ENCODE peak calls at places on chromosome 3, in ten cellular contexts. One of them, this sample, is unnamed.

GRCh38 chr3:117398166-117398954 is 688.8 kb downstream of the TUSC7 start:
- DNase-seq in HepG2: no peak
- DNase-seq in breast epithelium: no peak
- DNase-seq in K562: no peak
- DNase-seq in uterus: no peak
- DNase-seq in Peyer's patch: no peak
- DNase-seq in A549: no peak
- DNase-seq in upper lobe of left lung: no peak
- DNase-seq in tibial nerve: no peak
- DNase-seq in stomach: no peak
- DNase-seq in this sample: no peak

GRCh38 chr3:11498646-11499045 is 145.1 kb downstream of the VGLL4 start:
- DNase-seq in K562: no peak
- DNase-seq in tibial nerve: no peak
- DNase-seq in upper lobe of left lung: no peak
- DNase-seq in uterus: no peak
- DNase-seq in breast epithelium: no peak
- DNase-seq in stomach: peak; percentile 91
- DNase-seq in Peyer's patch: no peak
- DNase-seq in HepG2: peak; percentile 55
- DNase-seq in A549: peak; percentile 30
- DNase-seq in this sample: no peak

GRCh38 chr3:42535981-42536784 is 33.7 kb downstream of the VIPR1 start:
- DNase-seq in upper lobe of left lung: peak; percentile 83
- DNase-seq in K562: peak; percentile 84
- DNase-seq in stomach: peak; percentile 36
- DNase-seq in Peyer's patch: peak; percentile 55
- DNase-seq in A549: peak; percentile 23
- DNase-seq in tibial nerve: no peak
- DNase-seq in uterus: no peak
- DNase-seq in breast epithelium: no peak
- DNase-seq in HepG2: peak; percentile 60
- DNase-seq in this sample: peak; percentile 21

GRCh38 chr3:73432021-73432722 is 192.6 kb downstream of the PDZRN3 start:
- DNase-seq in tibial nerve: no peak
- DNase-seq in K562: peak; percentile 47
- DNase-seq in upper lobe of left lung: no peak
- DNase-seq in Peyer's patch: no peak
- DNase-seq in breast epithelium: no peak
- DNase-seq in HepG2: peak; percentile 53
- DNase-seq in uterus: peak; percentile 56
- DNase-seq in A549: peak; percentile 54
- DNase-seq in stomach: no peak
- DNase-seq in this sample: peak; percentile 40

GRCh38 chr3:179464296-179465092 is 13.2 kb upstream of the GNB4 start:
- DNase-seq in A549: no peak
- DNase-seq in breast epithelium: peak; percentile 75
- DNase-seq in stomach: no peak
- DNase-seq in HepG2: no peak
- DNase-seq in uterus: no peak
- DNase-seq in tibial nerve: no peak
- DNase-seq in K562: no peak
- DNase-seq in upper lobe of left lung: peak; percentile 48
- DNase-seq in Peyer's patch: no peak
- DNase-seq in this sample: no peak

GRCh38 chr3:141878812-141879211 is 2.4 kb downstream of the ATP1B3 start:
- DNase-seq in tibial nerve: no peak
- DNase-seq in upper lobe of left lung: no peak
- DNase-seq in HepG2: no peak
- DNase-seq in breast epithelium: no peak
- DNase-seq in A549: no peak
- DNase-seq in K562: no peak
- DNase-seq in Peyer's patch: no peak
- DNase-seq in stomach: no peak
- DNase-seq in uterus: no peak
- DNase-seq in this sample: peak; percentile 25

GRCh38 chr3:120258009-120258408 is 27.0 kb downstream of the GPR156 start:
- DNase-seq in breast epithelium: no peak
- DNase-seq in HepG2: no peak
- DNase-seq in Peyer's patch: no peak
- DNase-seq in K562: no peak
- DNase-seq in tibial nerve: no peak
- DNase-seq in upper lobe of left lung: no peak
- DNase-seq in uterus: no peak
- DNase-seq in A549: no peak
- DNase-seq in stomach: no peak
- DNase-seq in this sample: no peak

GRCh38 chr3:187568171-187568570 is 102.0 kb downstream of the SST start:
- DNase-seq in HepG2: no peak
- DNase-seq in uterus: no peak
- DNase-seq in Peyer's patch: no peak
- DNase-seq in upper lobe of left lung: peak; percentile 35
- DNase-seq in breast epithelium: no peak
- DNase-seq in K562: no peak
- DNase-seq in tibial nerve: no peak
- DNase-seq in stomach: no peak
- DNase-seq in A549: no peak
- DNase-seq in this sample: no peak

GRCh38 chr3:71847794-71848193 is 62.8 kb upstream of the PROK2 start:
- DNase-seq in A549: no peak
- DNase-seq in breast epithelium: no peak
- DNase-seq in stomach: no peak
- DNase-seq in HepG2: no peak
- DNase-seq in uterus: no peak
- DNase-seq in K562: no peak
- DNase-seq in upper lobe of left lung: no peak
- DNase-seq in tibial nerve: no peak
- DNase-seq in Peyer's patch: no peak
- DNase-seq in this sample: no peak

GRCh38 chr3:123936400-123936799 is 24.6 kb downstream of the CCDC14 start:
- DNase-seq in uterus: no peak
- DNase-seq in A549: no peak
- DNase-seq in Peyer's patch: no peak
- DNase-seq in K562: no peak
- DNase-seq in stomach: no peak
- DNase-seq in upper lobe of left lung: no peak
- DNase-seq in tibial nerve: no peak
- DNase-seq in breast epithelium: no peak
- DNase-seq in HepG2: no peak
- DNase-seq in this sample: no peak

GRCh38 chr3:196970547-196971093 is 2.0 kb upstream of the PIGZ start:
- DNase-seq in uterus: no peak
- DNase-seq in stomach: no peak
- DNase-seq in breast epithelium: no peak
- DNase-seq in upper lobe of left lung: no peak
- DNase-seq in Peyer's patch: no peak
- DNase-seq in K562: no peak
- DNase-seq in A549: no peak
- DNase-seq in tibial nerve: no peak
- DNase-seq in HepG2: no peak
- DNase-seq in this sample: no peak

GRCh38 chr3:113084777-113085176 is 94.0 kb downstream of the GTPBP8 start:
- DNase-seq in K562: no peak
- DNase-seq in stomach: peak; percentile 31
- DNase-seq in tibial nerve: peak; percentile 24
- DNase-seq in Peyer's patch: no peak
- DNase-seq in HepG2: no peak
- DNase-seq in A549: no peak
- DNase-seq in breast epithelium: peak; percentile 57
- DNase-seq in uterus: peak; percentile 55
- DNase-seq in upper lobe of left lung: no peak
- DNase-seq in this sample: no peak

GRCh38 chr3:21260507-21260906 is 490.5 kb downstream of the ZNF385D start:
- DNase-seq in breast epithelium: no peak
- DNase-seq in A549: no peak
- DNase-seq in uterus: no peak
- DNase-seq in upper lobe of left lung: no peak
- DNase-seq in tibial nerve: no peak
- DNase-seq in K562: no peak
- DNase-seq in Peyer's patch: no peak
- DNase-seq in HepG2: no peak
- DNase-seq in stomach: no peak
- DNase-seq in this sample: no peak

GRCh38 chr3:21256932-21257331 is 494.1 kb downstream of the ZNF385D start:
- DNase-seq in tibial nerve: no peak
- DNase-seq in upper lobe of left lung: no peak
- DNase-seq in HepG2: no peak
- DNase-seq in A549: no peak
- DNase-seq in breast epithelium: no peak
- DNase-seq in stomach: peak; percentile 77
- DNase-seq in Peyer's patch: no peak
- DNase-seq in K562: no peak
- DNase-seq in uterus: no peak
- DNase-seq in this sample: no peak
- TF ChIP-seq POLR2A in tibial nerve: no peak
- TF ChIP-seq POLR2A in upper lobe of left lung: no peak
- TF ChIP-seq POLR2A in HepG2: no peak
- TF ChIP-seq POLR2A in A549: no peak
- TF ChIP-seq POLR2A in breast epithelium: no peak
- TF ChIP-seq POLR2A in stomach: no peak
- TF ChIP-seq POLR2A in Peyer's patch: no peak
- TF ChIP-seq POLR2A in K562: no peak
- TF ChIP-seq POLR2A in uterus: no peak
- TF ChIP-seq POLR2A in this sample: no peak

GRCh38 chr3:46693038-46693896 is at the start of gene ALS2CL:
- DNase-seq in A549: peak; percentile 35
- DNase-seq in K562: peak; percentile 97
- DNase-seq in upper lobe of left lung: peak; percentile 93
- DNase-seq in HepG2: no peak
- DNase-seq in stomach: peak; percentile 72
- DNase-seq in uterus: peak; percentile 49
- DNase-seq in breast epithelium: peak; percentile 45
- DNase-seq in tibial nerve: no peak
- DNase-seq in Peyer's patch: peak; percentile 83
- DNase-seq in this sample: peak; percentile 55
- TF ChIP-seq POLR2A in A549: peak; percentile 54
- TF ChIP-seq POLR2A in K562: no peak
- TF ChIP-seq POLR2A in upper lobe of left lung: peak; percentile 62
- TF ChIP-seq POLR2A in HepG2: no peak
- TF ChIP-seq POLR2A in stomach: no peak
- TF ChIP-seq POLR2A in uterus: no peak
- TF ChIP-seq POLR2A in breast epithelium: no peak
- TF ChIP-seq POLR2A in tibial nerve: no peak
- TF ChIP-seq POLR2A in Peyer's patch: peak; percentile 84
- TF ChIP-seq POLR2A in this sample: no peak

GRCh38 chr3:33113772-33114621 is at the start of gene CRTAP:
- DNase-seq in Peyer's patch: peak; percentile 95
- DNase-seq in tibial nerve: peak; percentile 94
- DNase-seq in upper lobe of left lung: peak; percentile 100
- DNase-seq in K562: peak; percentile 97
- DNase-seq in HepG2: peak; percentile 81
- DNase-seq in uterus: peak; percentile 97
- DNase-seq in A549: peak; percentile 97
- DNase-seq in breast epithelium: peak; percentile 85
- DNase-seq in stomach: peak; percentile 98
- DNase-seq in this sample: peak; percentile 98
- TF ChIP-seq POLR2A in Peyer's patch: peak; percentile 56
- TF ChIP-seq POLR2A in tibial nerve: no peak
- TF ChIP-seq POLR2A in upper lobe of left lung: peak; percentile 8
- TF ChIP-seq POLR2A in K562: peak; percentile 81
- TF ChIP-seq POLR2A in HepG2: peak; percentile 51
- TF ChIP-seq POLR2A in uterus: no peak
- TF ChIP-seq POLR2A in A549: peak; percentile 71
- TF ChIP-seq POLR2A in breast epithelium: no peak
- TF ChIP-seq POLR2A in stomach: no peak
- TF ChIP-seq POLR2A in this sample: peak; percentile 77

GRCh38 chr3:177426151-177426904 is 229.0 kb upstream of the TBL1XR1 start:
- DNase-seq in Peyer's patch: no peak
- DNase-seq in upper lobe of left lung: no peak
- DNase-seq in uterus: no peak
- DNase-seq in breast epithelium: no peak
- DNase-seq in stomach: no peak
- DNase-seq in tibial nerve: no peak
- DNase-seq in A549: no peak
- DNase-seq in K562: no peak
- DNase-seq in HepG2: no peak
- DNase-seq in this sample: no peak

GRCh38 chr3:177427540-177427939 is 230.3 kb upstream of the TBL1XR1 start:
- DNase-seq in breast epithelium: no peak
- DNase-seq in A549: no peak
- DNase-seq in HepG2: no peak
- DNase-seq in upper lobe of left lung: no peak
- DNase-seq in Peyer's patch: no peak
- DNase-seq in uterus: no peak
- DNase-seq in K562: no peak
- DNase-seq in stomach: no peak
- DNase-seq in tibial nerve: no peak
- DNase-seq in this sample: no peak

GRCh38 chr3:177429066-177429465 is 231.8 kb upstream of the TBL1XR1 start:
- DNase-seq in stomach: no peak
- DNase-seq in HepG2: no peak
- DNase-seq in A549: no peak
- DNase-seq in K562: no peak
- DNase-seq in tibial nerve: no peak
- DNase-seq in Peyer's patch: no peak
- DNase-seq in upper lobe of left lung: no peak
- DNase-seq in breast epithelium: no peak
- DNase-seq in uterus: no peak
- DNase-seq in this sample: no peak

GRCh38 chr3:177425042-177425441 is 227.8 kb upstream of the TBL1XR1 start:
- DNase-seq in tibial nerve: no peak
- DNase-seq in upper lobe of left lung: no peak
- DNase-seq in uterus: no peak
- DNase-seq in K562: no peak
- DNase-seq in breast epithelium: no peak
- DNase-seq in HepG2: no peak
- DNase-seq in Peyer's patch: no peak
- DNase-seq in A549: no peak
- DNase-seq in stomach: no peak
- DNase-seq in this sample: no peak

DNA sequence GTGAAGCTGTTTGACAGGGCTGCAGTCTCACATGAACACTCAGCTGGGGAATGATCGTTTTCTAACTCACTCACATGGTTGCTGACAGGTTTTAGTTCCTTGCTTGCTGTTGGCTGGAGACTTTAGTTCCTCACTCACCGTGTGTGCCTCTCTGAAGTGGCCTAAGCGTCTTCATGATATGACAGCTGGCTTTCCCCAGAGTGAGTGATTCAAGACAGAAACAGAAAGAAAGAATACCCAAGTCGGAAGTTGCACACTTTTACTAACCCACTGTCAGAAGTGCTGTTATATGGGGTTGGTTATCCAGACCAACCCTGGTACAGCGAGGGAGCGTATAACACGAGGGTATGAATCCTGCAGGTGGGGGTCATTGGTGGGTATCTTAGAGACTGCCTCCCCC is 229.8 kb upstream of the TBL1XR1 start:
- DNase-seq in A549: no peak
- DNase-seq in uterus: no peak
- DNase-seq in upper lobe of left lung: no peak
- DNase-seq in stomach: no peak
- DNase-seq in K562: no peak
- DNase-seq in breast epithelium: no peak
- DNase-seq in HepG2: no peak
- DNase-seq in tibial nerve: no peak
- DNase-seq in Peyer's patch: no peak
- DNase-seq in this sample: no peak
- TF ChIP-seq POLR2A in A549: no peak
- TF ChIP-seq POLR2A in uterus: no peak
- TF ChIP-seq POLR2A in upper lobe of left lung: no peak
- TF ChIP-seq POLR2A in stomach: no peak
- TF ChIP-seq POLR2A in K562: no peak
- TF ChIP-seq POLR2A in breast epithelium: no peak
- TF ChIP-seq POLR2A in HepG2: no peak
- TF ChIP-seq POLR2A in tibial nerve: no peak
- TF ChIP-seq POLR2A in Peyer's patch: no peak
- TF ChIP-seq POLR2A in this sample: no peak

This sample was measured in erythroblast.